ENCODE peak calls at places on chromosomes 11 and 22, in eight cellular contexts. A is GM12878, W is A549, X is HCT116, F is endothelial cell of umbilical vein, N is K562, M is H1, G is HepG2. E is an unnamed sample.

GRCh38 chr11:102990145-102990544 is 34.6 kb upstream of the MMP13 start:
- DNase-seq in A (no peak), W (no peak), X (no peak), F (no peak), N (no peak), M (no peak), G (no peak), E (no peak)

GRCh38 chr11:72720806-72721205 is 31.4 kb downstream of the ARAP1 start:
- DNase-seq in A (no peak), W (no peak), X (no peak), F (peak), N (no peak), M (no peak), G (no peak), E (no peak)

GRCh38 chr11:65417702-65418430 is 4.7 kb upstream of the NEAT1 start:
- DNase-seq in A (no peak), W (no peak), X (no peak), F (peak), N (peak), M (no peak), G (no peak), E (peak)

GRCh38 chr11:115965754-115966504 is 461.7 kb upstream of the CADM1 start:
- DNase-seq in A (no peak), W (no peak), X (no peak), F (no peak), N (no peak), M (no peak), G (no peak), E (no peak)

GRCh38 chr22:33969052-33969451 is 48.8 kb upstream of the LARGE1 start:
- DNase-seq in A (no peak), W (no peak), X (no peak), F (no peak), N (no peak), M (no peak), G (no peak), E (no peak)

GRCh38 chr11:774873-775592 is 2.3 kb downstream of the GATD1 start:
- DNase-seq in A (no peak), W (no peak), X (no peak), F (peak), N (no peak), M (no peak), G (no peak), E (no peak)

GRCh38 chr11:2559527-2560311 is 114.9 kb downstream of the KCNQ1 start:
- DNase-seq in A (no peak), W (no peak), X (no peak), F (no peak), N (no peak), M (no peak), G (no peak), E (peak)

GRCh38 chr11:128806496-128807261 is 60.4 kb downstream of the KCNJ1 start:
- DNase-seq in A (no peak), W (no peak), X (no peak), F (no peak), N (no peak), M (no peak), G (no peak), E (no peak)

GRCh38 chr11:109733245-109733644 is 311.3 kb downstream of the C11orf87 start:
- DNase-seq in A (no peak), W (no peak), X (no peak), F (no peak), N (no peak), M (no peak), G (no peak), E (no peak)

GRCh38 chr11:65786008-65786785 is 666 bp upstream of the OVOL1 start:
- DNase-seq in A (no peak), W (no peak), X (no peak), F (no peak), N (no peak), M (no peak), G (no peak), E (no peak)

GRCh38 chr22:33923660-33924246 is 3.5 kb upstream of the LARGE1 start:
- DNase-seq in A (no peak), W (peak), X (peak), F (peak), N (peak), M (no peak), G (peak), E (peak)

GRCh38 chr22:39915295-39915726 is 14.4 kb downstream of the GRAP2 start:
- DNase-seq in A (no peak), W (no peak), X (no peak), F (no peak), N (no peak), M (no peak), G (no peak), E (no peak)

GRCh38 chr11:3219281-3219892 is 774 bp upstream of the MRGPRG start:
- DNase-seq in A (no peak), W (no peak), X (no peak), F (no peak), N (no peak), M (no peak), G (no peak), E (no peak)

GRCh38 chr22:35842954-35843353 is 125.3 kb downstream of the APOL5 start:
- DNase-seq in A (no peak), W (peak), X (peak), F (peak), N (peak), M (no peak), G (peak), E (peak)

GRCh38 chr11:119338946-119339580 is 1.6 kb downstream of the C1QTNF5 start:
- DNase-seq in A (no peak), W (no peak), X (no peak), F (peak), N (no peak), M (no peak), G (no peak), E (no peak)

GRCh38 chr11:2771758-2772466 is 72.1 kb upstream of the KCNQ1OT1 start:
- DNase-seq in A (no peak), W (no peak), X (no peak), F (no peak), N (no peak), M (no peak), G (no peak), E (no peak)

GRCh38 chr11:15735711-15736110 is 620.6 kb downstream of the SOX6 start:
- DNase-seq in A (no peak), W (no peak), X (no peak), F (no peak), N (no peak), M (no peak), G (no peak), E (no peak)

GRCh38 chr11:8906629-8907028 is 4.4 kb upstream of the AKIP1 start:
- DNase-seq in A (no peak), W (peak), X (peak), F (peak), N (no peak), M (no peak), G (no peak), E (no peak)

GRCh38 chr11:106714179-106714578 is 304.1 kb downstream of the GUCY1A2 start:
- DNase-seq in A (no peak), W (no peak), X (no peak), F (no peak), N (no peak), M (no peak), G (no peak), E (no peak)

GRCh38 chr11:15192007-15192556 is 77.4 kb downstream of the INSC start:
- DNase-seq in A (no peak), W (no peak), X (no peak), F (no peak), N (no peak), M (no peak), G (no peak), E (no peak)

GRCh38 chr11:103878646-103879045 is 157.8 kb upstream of the DDI1 start:
- DNase-seq in A (no peak), W (no peak), X (no peak), F (no peak), N (no peak), M (no peak), G (no peak), E (peak)

GRCh38 chr22:37456351-37456750 is 29.1 kb upstream of the ELFN2 start:
- DNase-seq in A (no peak), W (no peak), X (no peak), F (no peak), N (no peak), M (no peak), G (no peak), E (no peak)

GRCh38 chr22:37455896-37456295 is 28.6 kb upstream of the ELFN2 start:
- DNase-seq in A (no peak), W (no peak), X (no peak), F (no peak), N (no peak), M (no peak), G (no peak), E (no peak)

GRCh38 chr22:37457093-37457893 is 28.9 kb downstream of the MFNG start:
- DNase-seq in A (peak), W (peak), X (peak), F (peak), N (peak), M (peak), G (peak), E (peak)

GRCh38 chr22:37453696-37454095 is 26.4 kb upstream of the ELFN2 start:
- DNase-seq in A (no peak), W (no peak), X (no peak), F (no peak), N (no peak), M (no peak), G (no peak), E (no peak)

DNA sequence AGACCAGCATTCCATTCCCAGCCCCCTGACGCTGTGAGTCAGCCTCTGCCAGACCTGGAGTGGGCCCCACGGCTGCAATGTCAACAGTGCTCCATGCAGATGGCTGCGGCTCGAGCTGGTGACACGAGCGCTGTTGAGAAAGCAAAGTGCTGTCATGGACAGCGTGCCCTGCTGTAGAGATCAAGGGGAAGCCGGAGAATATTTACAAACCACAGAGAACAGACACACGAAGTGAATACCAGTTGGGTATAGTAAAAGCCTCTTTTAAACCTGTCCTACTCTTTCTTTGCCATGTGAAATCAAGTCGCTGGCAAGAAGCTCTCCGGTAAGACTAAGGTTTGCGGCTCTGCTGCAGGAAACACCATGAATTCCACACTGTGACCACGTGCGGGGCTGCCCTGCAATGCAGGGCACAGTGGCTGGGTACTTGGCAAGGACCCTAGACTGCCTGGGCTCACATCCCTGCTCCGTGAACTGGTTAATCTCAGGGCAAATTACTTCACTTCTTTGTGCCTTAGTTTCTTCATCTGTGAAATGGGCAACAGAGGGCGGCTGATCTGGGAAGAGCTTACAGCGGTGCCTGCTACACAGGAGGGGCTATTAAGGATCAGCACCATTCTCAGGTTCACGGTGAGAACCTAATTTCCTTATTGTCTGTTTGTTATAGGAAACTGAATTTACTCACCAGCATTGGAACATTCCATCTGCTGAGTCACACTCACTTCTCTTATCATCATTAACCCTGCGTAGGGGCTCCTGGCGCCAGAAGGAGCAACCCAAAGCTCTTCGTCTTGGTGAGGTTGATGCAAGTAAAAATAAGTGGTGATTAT is 27.8 kb upstream of the ELFN2 start:
- DNase-seq in A (no peak), W (peak), X (peak), F (peak), N (peak), M (no peak), G (peak), E (peak)
- TF ChIP-seq MAX in A (no peak), W (peak), X (peak), F (peak), N (no peak), M (no peak), G (peak), E (no peak)

GRCh38 chr11:114179234-114179941 is 116.8 kb upstream of the NNMT start:
- DNase-seq in A (no peak), W (no peak), X (no peak), F (peak), N (peak), M (no peak), G (no peak), E (no peak)
- TF ChIP-seq POLR2A in A (no peak), W (no peak), X (no peak), F (peak), N (no peak), M (no peak), G (no peak), E (no peak)

GRCh38 chr22:19576460-19577421 is 52.5 kb upstream of the CLDN5 start:
- DNase-seq in A (no peak), W (no peak), X (no peak), F (peak), N (peak), M (no peak), G (no peak), E (peak)
- TF ChIP-seq MAX in A (no peak), W (no peak), X (no peak), F (no peak), N (peak), M (no peak), G (no peak), E (peak)

GRCh38 chr22:20116951-20117645 is at the start of gene TRMT2A:
- DNase-seq in A (peak), W (peak), X (peak), F (peak), N (peak), M (peak), G (peak), E (peak)
- TF ChIP-seq POLR2A in A (peak), W (no peak), X (peak), F (no peak), N (peak), M (peak), G (no peak), E (no peak)

DNA sequence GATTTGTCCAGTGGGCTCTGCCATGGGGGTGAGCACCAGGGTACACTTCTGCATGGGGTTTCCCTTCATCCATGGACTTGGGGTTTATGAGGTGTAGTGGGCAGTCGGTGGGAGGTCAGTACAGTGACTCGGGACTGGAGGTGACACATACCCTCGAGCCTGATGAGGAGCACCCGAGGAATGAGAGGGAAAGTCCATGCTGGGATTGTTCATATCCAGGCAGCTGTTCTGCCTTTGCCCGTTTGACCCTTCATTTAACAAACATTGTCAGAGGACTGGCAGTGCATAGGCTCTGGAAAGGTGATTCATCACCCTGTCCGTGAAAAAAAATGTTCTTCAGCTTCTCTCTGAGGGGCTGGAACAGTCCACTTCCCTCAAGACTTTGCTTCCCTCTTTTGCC is 2.7 kb downstream of the NAV2 start:
- DNase-seq in A (no peak), W (peak), X (no peak), F (peak), N (no peak), M (no peak), G (no peak), E (no peak)
- TF ChIP-seq MAX in A (no peak), W (peak), X (no peak), F (no peak), N (no peak), M (no peak), G (no peak), E (no peak)

GRCh38 chr11:5303643-5304042 is 1.9 kb upstream of the OR51B4 start:
- DNase-seq in A (no peak), W (no peak), X (no peak), F (no peak), N (no peak), M (no peak), G (no peak), E (no peak)
- TF ChIP-seq POLR2A in A (no peak), W (no peak), X (no peak), F (no peak), N (no peak), M (no peak), G (no peak), E (no peak)

DNA sequence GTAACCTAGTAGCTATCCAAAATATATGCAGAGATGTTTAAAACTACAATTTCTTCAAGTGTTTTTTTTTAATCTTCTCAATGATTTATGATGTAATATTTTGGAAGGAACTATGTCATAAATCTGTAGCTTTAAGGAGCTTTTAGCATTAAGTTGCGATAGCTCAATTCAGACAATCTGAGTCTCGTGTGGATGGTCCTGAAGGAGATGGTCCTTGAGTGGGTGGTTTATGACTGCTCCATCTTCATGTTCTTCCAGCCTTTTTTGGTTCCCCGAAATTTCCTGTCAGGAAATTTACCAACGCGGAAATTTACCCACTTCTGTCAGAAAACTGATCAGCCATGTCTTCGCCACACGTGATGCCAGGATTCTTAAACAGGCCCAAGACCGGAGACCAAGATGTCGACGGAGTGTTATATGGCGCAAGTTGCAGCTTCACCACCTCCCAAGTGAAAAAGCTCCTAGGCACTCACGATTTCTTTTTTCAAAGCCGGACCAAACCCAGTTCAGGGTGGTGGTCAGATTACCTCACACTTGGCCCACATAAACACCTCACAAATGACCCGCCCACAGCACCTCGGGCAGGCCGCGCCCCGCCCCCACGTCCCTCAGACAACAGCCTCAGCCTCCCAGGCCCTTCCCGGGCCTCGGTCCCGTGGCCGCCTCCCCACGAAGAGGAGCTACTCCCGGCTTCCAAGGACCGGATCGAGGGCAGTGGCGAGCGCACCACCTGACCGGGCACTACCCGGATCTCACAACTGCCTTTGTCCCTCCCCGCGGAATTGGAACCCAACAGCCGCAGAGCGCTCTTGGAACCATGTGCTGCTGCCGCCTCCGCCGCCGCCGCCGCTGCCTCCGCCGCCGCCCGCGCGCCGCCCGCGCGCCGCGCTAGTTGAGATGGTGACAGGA is at the start of gene MORC2:
- DNase-seq in A (no peak), W (peak), X (no peak), F (no peak), N (peak), M (no peak), G (peak), E (no peak)
- TF ChIP-seq MAX in A (no peak), W (peak), X (no peak), F (no peak), N (no peak), M (no peak), G (no peak), E (no peak)

E was measured in NB4.